ENCODE peak calls at places on chromosomes 6 and 20, in eight cellular contexts. One of them, this sample, is unnamed.

GRCh38 chr20:39109933-39110818 is 148.0 kb downstream of the DHX35 start:
- DNase-seq in pancreas: no peak
- DNase-seq in fibroblast of lung: no peak
- DNase-seq in WERI-Rb-1: no peak
- DNase-seq in stomach: no peak
- DNase-seq in kidney: no peak
- DNase-seq in body of pancreas: peak
- DNase-seq in cardiac muscle cell: no peak
- DNase-seq in this sample: no peak

GRCh38 chr6:87623248-87623647 is 33.3 kb downstream of the ORC3 start:
- DNase-seq in pancreas: no peak
- DNase-seq in fibroblast of lung: no peak
- DNase-seq in WERI-Rb-1: no peak
- DNase-seq in stomach: no peak
- DNase-seq in kidney: no peak
- DNase-seq in body of pancreas: no peak
- DNase-seq in cardiac muscle cell: peak
- DNase-seq in this sample: no peak

GRCh38 chr20:62376112-62377063 is 9.3 kb upstream of the LAMA5 start:
- DNase-seq in pancreas: no peak
- DNase-seq in fibroblast of lung: peak
- DNase-seq in WERI-Rb-1: peak
- DNase-seq in stomach: peak
- DNase-seq in kidney: no peak
- DNase-seq in body of pancreas: peak
- DNase-seq in cardiac muscle cell: peak
- DNase-seq in this sample: no peak

GRCh38 chr6:53168516-53169257 is 20.0 kb upstream of the GCM1 start:
- DNase-seq in pancreas: no peak
- DNase-seq in fibroblast of lung: no peak
- DNase-seq in WERI-Rb-1: no peak
- DNase-seq in stomach: no peak
- DNase-seq in kidney: no peak
- DNase-seq in body of pancreas: no peak
- DNase-seq in cardiac muscle cell: peak
- DNase-seq in this sample: no peak

GRCh38 chr20:29497261-29497671 is 1760.2 kb upstream of the DEFB115 start:
- DNase-seq in pancreas: peak
- DNase-seq in fibroblast of lung: peak
- DNase-seq in WERI-Rb-1: peak
- DNase-seq in stomach: no peak
- DNase-seq in kidney: peak
- DNase-seq in body of pancreas: peak
- DNase-seq in cardiac muscle cell: peak
- DNase-seq in this sample: peak

GRCh38 chr6:169851641-169852503 is 100.5 kb downstream of the ERMARD start:
- DNase-seq in pancreas: peak
- DNase-seq in fibroblast of lung: no peak
- DNase-seq in WERI-Rb-1: peak
- DNase-seq in stomach: peak
- DNase-seq in kidney: no peak
- DNase-seq in body of pancreas: no peak
- DNase-seq in cardiac muscle cell: peak
- DNase-seq in this sample: peak

GRCh38 chr6:1024587-1024986 is 287.3 kb upstream of the FOXQ1 start:
- DNase-seq in pancreas: no peak
- DNase-seq in fibroblast of lung: peak
- DNase-seq in WERI-Rb-1: no peak
- DNase-seq in stomach: no peak
- DNase-seq in kidney: peak
- DNase-seq in body of pancreas: peak
- DNase-seq in cardiac muscle cell: no peak
- DNase-seq in this sample: no peak

GRCh38 chr6:31889331-31889972 is 8.0 kb downstream of the EHMT2 start:
- DNase-seq in pancreas: no peak
- DNase-seq in fibroblast of lung: no peak
- DNase-seq in WERI-Rb-1: no peak
- DNase-seq in stomach: no peak
- DNase-seq in kidney: no peak
- DNase-seq in body of pancreas: no peak
- DNase-seq in cardiac muscle cell: no peak
- DNase-seq in this sample: no peak

GRCh38 chr6:152127429-152128165 is 320.1 kb downstream of the ESR1 start:
- DNase-seq in pancreas: no peak
- DNase-seq in fibroblast of lung: no peak
- DNase-seq in WERI-Rb-1: no peak
- DNase-seq in stomach: no peak
- DNase-seq in kidney: no peak
- DNase-seq in body of pancreas: no peak
- DNase-seq in cardiac muscle cell: no peak
- DNase-seq in this sample: no peak

DNA sequence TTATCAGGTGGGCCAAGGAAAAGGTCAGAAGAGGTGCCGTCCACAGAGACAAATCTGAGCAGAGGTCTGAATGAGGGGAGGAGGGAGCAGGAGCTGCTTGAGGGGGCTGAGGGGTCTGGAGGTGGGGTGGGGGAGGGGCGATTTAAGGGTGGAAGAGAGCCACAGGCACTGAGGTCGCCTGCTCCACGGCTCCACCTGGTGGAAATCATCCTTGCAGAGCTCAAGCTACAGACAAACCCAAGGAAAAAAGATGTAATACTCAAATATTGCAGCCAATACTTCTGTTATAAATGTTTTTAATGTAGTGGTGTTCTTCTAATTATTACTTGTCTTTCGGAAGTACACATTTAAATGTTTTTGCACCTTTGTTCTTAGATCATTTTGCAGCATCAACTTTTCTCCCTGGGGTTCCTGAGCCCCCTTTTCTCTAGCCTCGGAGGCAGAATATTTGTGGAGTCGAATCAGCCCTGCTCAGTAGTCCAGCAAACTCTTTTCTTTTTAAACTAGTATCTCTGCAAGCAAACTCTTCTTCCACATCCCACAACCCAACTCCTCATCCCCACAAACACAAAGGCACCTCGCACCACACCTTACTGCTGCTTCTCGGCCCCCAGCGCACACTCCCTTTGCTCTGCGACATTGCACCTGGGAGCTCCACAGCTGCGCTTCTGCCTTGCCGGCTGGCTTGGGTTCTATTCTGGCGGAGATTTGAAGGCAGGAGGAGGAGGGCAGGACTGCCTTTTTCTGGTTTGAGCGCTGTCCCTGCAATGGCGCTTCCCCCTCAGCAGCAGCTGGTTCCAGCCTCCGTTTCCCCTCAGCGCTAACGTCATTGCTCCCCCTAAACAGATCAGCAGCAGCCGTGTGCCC is 51.0 kb upstream of the TFAP2A start:
- DNase-seq in pancreas: no peak
- DNase-seq in fibroblast of lung: peak
- DNase-seq in WERI-Rb-1: peak
- DNase-seq in stomach: peak
- DNase-seq in kidney: no peak
- DNase-seq in body of pancreas: no peak
- DNase-seq in cardiac muscle cell: peak
- DNase-seq in this sample: no peak
- TF ChIP-seq CTCF in pancreas: peak
- TF ChIP-seq CTCF in fibroblast of lung: no peak
- TF ChIP-seq CTCF in WERI-Rb-1: peak
- TF ChIP-seq CTCF in stomach: no peak
- TF ChIP-seq CTCF in kidney: peak
- TF ChIP-seq CTCF in body of pancreas: peak
- TF ChIP-seq CTCF in cardiac muscle cell: peak
- TF ChIP-seq CTCF in this sample: peak

DNA sequence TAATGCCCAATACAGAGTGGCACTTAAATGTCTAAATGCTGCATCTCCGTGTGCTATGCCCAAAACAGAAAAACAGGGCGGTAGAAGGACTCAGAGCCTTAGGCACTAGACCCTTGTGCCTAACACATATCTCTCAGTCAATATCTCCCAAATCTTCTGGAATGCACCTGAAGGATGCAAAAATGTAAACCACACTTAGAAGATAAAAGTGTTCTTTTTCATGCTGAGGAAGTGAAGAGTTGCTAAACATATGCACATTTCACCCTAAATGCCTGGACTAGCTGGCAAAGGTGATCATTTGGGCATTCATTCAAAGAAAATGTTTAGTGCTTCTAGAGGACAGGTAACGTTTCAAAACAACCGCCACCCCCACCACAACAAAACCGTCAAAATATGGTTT is 88.1 kb downstream of the CD24 start:
- DNase-seq in pancreas: no peak
- DNase-seq in fibroblast of lung: no peak
- DNase-seq in WERI-Rb-1: no peak
- DNase-seq in stomach: no peak
- DNase-seq in kidney: no peak
- DNase-seq in body of pancreas: no peak
- DNase-seq in cardiac muscle cell: no peak
- DNase-seq in this sample: no peak
- H3K27ac ChIP-seq in pancreas: peak
- H3K27ac ChIP-seq in fibroblast of lung: no peak
- H3K27ac ChIP-seq in WERI-Rb-1: no peak
- H3K27ac ChIP-seq in stomach: no peak
- H3K27ac ChIP-seq in kidney: peak
- H3K27ac ChIP-seq in body of pancreas: peak
- H3K27ac ChIP-seq in cardiac muscle cell: no peak
- H3K27ac ChIP-seq in this sample: no peak

GRCh38 chr6:16803294-16804006 is 42.2 kb upstream of the ATXN1 start:
- DNase-seq in pancreas: no peak
- DNase-seq in fibroblast of lung: peak
- DNase-seq in WERI-Rb-1: peak
- DNase-seq in stomach: no peak
- DNase-seq in kidney: peak
- DNase-seq in body of pancreas: peak
- DNase-seq in cardiac muscle cell: peak
- DNase-seq in this sample: no peak
- TF ChIP-seq CTCF in pancreas: no peak
- TF ChIP-seq CTCF in fibroblast of lung: no peak
- TF ChIP-seq CTCF in WERI-Rb-1: no peak
- TF ChIP-seq CTCF in stomach: no peak
- TF ChIP-seq CTCF in kidney: peak
- TF ChIP-seq CTCF in body of pancreas: no peak
- TF ChIP-seq CTCF in cardiac muscle cell: no peak
- TF ChIP-seq CTCF in this sample: no peak

GRCh38 chr20:37421060-37421639 is 75.2 kb downstream of the SRC start:
- DNase-seq in pancreas: no peak
- DNase-seq in fibroblast of lung: no peak
- DNase-seq in WERI-Rb-1: no peak
- DNase-seq in stomach: no peak
- DNase-seq in kidney: no peak
- DNase-seq in body of pancreas: no peak
- DNase-seq in cardiac muscle cell: no peak
- DNase-seq in this sample: no peak

GRCh38 chr20:37420610-37421009 is 74.7 kb downstream of the SRC start:
- DNase-seq in pancreas: no peak
- DNase-seq in fibroblast of lung: no peak
- DNase-seq in WERI-Rb-1: no peak
- DNase-seq in stomach: no peak
- DNase-seq in kidney: no peak
- DNase-seq in body of pancreas: no peak
- DNase-seq in cardiac muscle cell: no peak
- DNase-seq in this sample: no peak

GRCh38 chr20:37423545-37423944 is 77.6 kb downstream of the SRC start:
- DNase-seq in pancreas: no peak
- DNase-seq in fibroblast of lung: no peak
- DNase-seq in WERI-Rb-1: no peak
- DNase-seq in stomach: no peak
- DNase-seq in kidney: no peak
- DNase-seq in body of pancreas: no peak
- DNase-seq in cardiac muscle cell: no peak
- DNase-seq in this sample: no peak

GRCh38 chr20:37422791-37423286 is 76.9 kb downstream of the SRC start:
- DNase-seq in pancreas: no peak
- DNase-seq in fibroblast of lung: no peak
- DNase-seq in WERI-Rb-1: no peak
- DNase-seq in stomach: no peak
- DNase-seq in kidney: no peak
- DNase-seq in body of pancreas: no peak
- DNase-seq in cardiac muscle cell: no peak
- DNase-seq in this sample: no peak

DNA sequence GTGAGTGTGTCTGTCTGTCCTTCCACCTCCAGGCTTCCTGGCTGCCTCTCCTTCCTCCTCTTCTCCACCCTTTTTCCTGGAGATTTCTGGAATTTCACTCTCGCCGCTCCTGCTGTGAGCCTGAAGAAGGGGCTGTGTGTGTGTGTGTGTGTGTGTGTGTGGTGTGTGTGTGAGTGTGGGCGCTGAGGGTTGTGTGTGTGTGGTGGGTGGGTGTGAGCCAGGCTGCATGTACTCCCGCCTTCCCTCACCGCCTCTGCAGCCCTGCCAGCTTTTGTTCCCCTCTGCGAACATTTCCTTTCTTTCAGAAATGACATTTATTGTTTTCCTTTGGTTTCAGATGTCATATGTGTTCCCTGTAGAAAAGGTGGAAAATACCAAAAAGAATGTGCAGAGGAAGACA is 76.0 kb downstream of the SRC start:
- DNase-seq in pancreas: no peak
- DNase-seq in fibroblast of lung: no peak
- DNase-seq in WERI-Rb-1: no peak
- DNase-seq in stomach: no peak
- DNase-seq in kidney: no peak
- DNase-seq in body of pancreas: no peak
- DNase-seq in cardiac muscle cell: peak
- DNase-seq in this sample: no peak
- H3K27ac ChIP-seq in pancreas: no peak
- H3K27ac ChIP-seq in fibroblast of lung: no peak
- H3K27ac ChIP-seq in WERI-Rb-1: no peak
- H3K27ac ChIP-seq in stomach: no peak
- H3K27ac ChIP-seq in kidney: no peak
- H3K27ac ChIP-seq in body of pancreas: no peak
- H3K27ac ChIP-seq in cardiac muscle cell: no peak
- H3K27ac ChIP-seq in this sample: no peak

DNA sequence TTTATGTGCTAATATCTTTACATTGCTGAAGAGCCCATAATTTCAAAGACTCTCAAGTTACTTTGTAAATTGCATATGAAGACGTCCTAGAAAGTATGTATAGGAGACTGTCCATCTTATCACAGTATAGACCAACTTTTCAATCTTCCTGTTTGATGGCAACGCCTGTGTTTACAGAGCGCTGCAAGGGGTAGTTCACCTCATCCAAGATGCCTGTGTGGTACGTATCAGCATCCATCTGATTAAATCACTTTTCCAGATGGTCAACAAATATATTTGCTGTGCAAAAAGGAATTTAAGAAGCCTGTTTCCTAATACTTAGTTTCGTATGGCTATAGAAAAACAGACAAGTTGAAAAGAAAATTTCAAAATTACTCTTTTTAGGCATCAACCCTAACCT is 17.9 kb upstream of the PDE10A start:
- DNase-seq in pancreas: no peak
- DNase-seq in fibroblast of lung: no peak
- DNase-seq in WERI-Rb-1: no peak
- DNase-seq in stomach: no peak
- DNase-seq in kidney: no peak
- DNase-seq in body of pancreas: no peak
- DNase-seq in cardiac muscle cell: no peak
- DNase-seq in this sample: no peak
- TF ChIP-seq CTCF in pancreas: no peak
- TF ChIP-seq CTCF in fibroblast of lung: no peak
- TF ChIP-seq CTCF in WERI-Rb-1: no peak
- TF ChIP-seq CTCF in stomach: no peak
- TF ChIP-seq CTCF in kidney: no peak
- TF ChIP-seq CTCF in body of pancreas: no peak
- TF ChIP-seq CTCF in cardiac muscle cell: no peak
- TF ChIP-seq CTCF in this sample: no peak

GRCh38 chr6:168264593-168265335 is 54.8 kb downstream of the DACT2 start:
- DNase-seq in pancreas: no peak
- DNase-seq in fibroblast of lung: no peak
- DNase-seq in WERI-Rb-1: no peak
- DNase-seq in stomach: no peak
- DNase-seq in kidney: no peak
- DNase-seq in body of pancreas: no peak
- DNase-seq in cardiac muscle cell: peak
- DNase-seq in this sample: peak
- H3K27ac ChIP-seq in pancreas: no peak
- H3K27ac ChIP-seq in fibroblast of lung: no peak
- H3K27ac ChIP-seq in WERI-Rb-1: no peak
- H3K27ac ChIP-seq in stomach: no peak
- H3K27ac ChIP-seq in kidney: peak
- H3K27ac ChIP-seq in body of pancreas: no peak
- H3K27ac ChIP-seq in cardiac muscle cell: no peak
- H3K27ac ChIP-seq in this sample: no peak